ENCODE peak calls at places on chromosome 14, in four cellular contexts. One of them, this sample, is unnamed.

GRCh38 chr14:74906923-74907620 is 16.0 kb downstream of the RPS6KL1 start:
- DNase-seq in transverse colon: peak
- DNase-seq in naive thymus-derived CD4-positive, alpha-beta T cell: no peak
- DNase-seq in kidney epithelial cell: no peak
- DNase-seq in this sample: no peak

GRCh38 chr14:49306152-49306751 is 279.9 kb downstream of the RPS29 start:
- DNase-seq in transverse colon: no peak
- DNase-seq in naive thymus-derived CD4-positive, alpha-beta T cell: no peak
- DNase-seq in kidney epithelial cell: no peak
- DNase-seq in this sample: no peak

GRCh38 chr14:96052541-96053105 is 13.5 kb downstream of the C14orf132 start:
- DNase-seq in transverse colon: no peak
- DNase-seq in naive thymus-derived CD4-positive, alpha-beta T cell: no peak
- DNase-seq in kidney epithelial cell: no peak
- DNase-seq in this sample: no peak

GRCh38 chr14:100629696-100630095 is 42.5 kb upstream of the BEGAIN start:
- DNase-seq in transverse colon: no peak
- DNase-seq in naive thymus-derived CD4-positive, alpha-beta T cell: no peak
- DNase-seq in kidney epithelial cell: no peak
- DNase-seq in this sample: no peak

GRCh38 chr14:79186523-79186922 is 1016.4 kb downstream of the NRXN3 start:
- DNase-seq in transverse colon: no peak
- DNase-seq in naive thymus-derived CD4-positive, alpha-beta T cell: no peak
- DNase-seq in kidney epithelial cell: no peak
- DNase-seq in this sample: no peak

GRCh38 chr14:73014105-73014504 is 12.8 kb downstream of the ZFYVE1 start:
- DNase-seq in transverse colon: no peak
- DNase-seq in naive thymus-derived CD4-positive, alpha-beta T cell: no peak
- DNase-seq in kidney epithelial cell: no peak
- DNase-seq in this sample: no peak

GRCh38 chr14:77641534-77642341 is 25.3 kb upstream of the SPTLC2 start:
- DNase-seq in transverse colon: peak
- DNase-seq in naive thymus-derived CD4-positive, alpha-beta T cell: peak
- DNase-seq in kidney epithelial cell: no peak
- DNase-seq in this sample: peak

GRCh38 chr14:25756880-25757279 is 706.9 kb upstream of the STXBP6 start:
- DNase-seq in transverse colon: no peak
- DNase-seq in naive thymus-derived CD4-positive, alpha-beta T cell: no peak
- DNase-seq in kidney epithelial cell: no peak
- DNase-seq in this sample: no peak

GRCh38 chr14:74333909-74334308 is 14.4 kb upstream of the VRTN start:
- DNase-seq in transverse colon: no peak
- DNase-seq in naive thymus-derived CD4-positive, alpha-beta T cell: no peak
- DNase-seq in kidney epithelial cell: peak
- DNase-seq in this sample: no peak

GRCh38 chr14:103089386-103090335 is 4.9 kb upstream of the EXOC3L4 start:
- DNase-seq in transverse colon: no peak
- DNase-seq in naive thymus-derived CD4-positive, alpha-beta T cell: no peak
- DNase-seq in kidney epithelial cell: no peak
- DNase-seq in this sample: no peak

GRCh38 chr14:94640721-94641631 is 28.8 kb downstream of the SERPINA3 start:
- DNase-seq in transverse colon: no peak
- DNase-seq in naive thymus-derived CD4-positive, alpha-beta T cell: no peak
- DNase-seq in kidney epithelial cell: no peak
- DNase-seq in this sample: peak

GRCh38 chr14:50060871-50061663 is 55.3 kb downstream of the VCPKMT start:
- DNase-seq in transverse colon: peak
- DNase-seq in naive thymus-derived CD4-positive, alpha-beta T cell: no peak
- DNase-seq in kidney epithelial cell: peak
- DNase-seq in this sample: peak

GRCh38 chr14:64801800-64802199 is 77.9 kb downstream of the SPTB start:
- DNase-seq in transverse colon: no peak
- DNase-seq in naive thymus-derived CD4-positive, alpha-beta T cell: no peak
- DNase-seq in kidney epithelial cell: no peak
- DNase-seq in this sample: no peak

GRCh38 chr14:93481758-93482157 is 51.0 kb downstream of the UNC79 start:
- DNase-seq in transverse colon: no peak
- DNase-seq in naive thymus-derived CD4-positive, alpha-beta T cell: no peak
- DNase-seq in kidney epithelial cell: no peak
- DNase-seq in this sample: no peak

GRCh38 chr14:54435500-54435981 is 5.6 kb downstream of the CNIH1 start:
- DNase-seq in transverse colon: no peak
- DNase-seq in naive thymus-derived CD4-positive, alpha-beta T cell: no peak
- DNase-seq in kidney epithelial cell: no peak
- DNase-seq in this sample: no peak

GRCh38 chr14:40417777-40418401 is 985.7 kb upstream of the FBXO33 start:
- DNase-seq in transverse colon: no peak
- DNase-seq in naive thymus-derived CD4-positive, alpha-beta T cell: no peak
- DNase-seq in kidney epithelial cell: no peak
- DNase-seq in this sample: no peak

GRCh38 chr14:35932659-35933159 is 106.6 kb downstream of the BRMS1L start:
- DNase-seq in transverse colon: peak
- DNase-seq in naive thymus-derived CD4-positive, alpha-beta T cell: peak
- DNase-seq in kidney epithelial cell: no peak
- DNase-seq in this sample: no peak

GRCh38 chr14:104280085-104280901 is 141.9 kb downstream of the KIF26A start:
- DNase-seq in transverse colon: no peak
- DNase-seq in naive thymus-derived CD4-positive, alpha-beta T cell: no peak
- DNase-seq in kidney epithelial cell: no peak
- DNase-seq in this sample: peak

GRCh38 chr14:24233538-24233866 is 773 bp downstream of the GMPR2 start:
- DNase-seq in transverse colon: no peak
- DNase-seq in naive thymus-derived CD4-positive, alpha-beta T cell: no peak
- DNase-seq in kidney epithelial cell: no peak
- DNase-seq in this sample: no peak

GRCh38 chr14:55389330-55389729 is 22.3 kb downstream of the ATG14 start:
- DNase-seq in transverse colon: no peak
- DNase-seq in naive thymus-derived CD4-positive, alpha-beta T cell: no peak
- DNase-seq in kidney epithelial cell: no peak
- DNase-seq in this sample: no peak

GRCh38 chr14:35940291-35940690 is 114.2 kb downstream of the BRMS1L start:
- DNase-seq in transverse colon: no peak
- DNase-seq in naive thymus-derived CD4-positive, alpha-beta T cell: no peak
- DNase-seq in kidney epithelial cell: no peak
- DNase-seq in this sample: no peak

GRCh38 chr14:77970646-77971045 is 170.7 kb downstream of the ADCK1 start:
- DNase-seq in transverse colon: no peak
- DNase-seq in naive thymus-derived CD4-positive, alpha-beta T cell: no peak
- DNase-seq in kidney epithelial cell: no peak
- DNase-seq in this sample: no peak

GRCh38 chr14:21279783-21280182 is at the start of gene RPGRIP1:
- DNase-seq in transverse colon: no peak
- DNase-seq in naive thymus-derived CD4-positive, alpha-beta T cell: no peak
- DNase-seq in kidney epithelial cell: no peak
- DNase-seq in this sample: no peak

GRCh38 chr14:89382487-89383170 is 34.4 kb downstream of the FOXN3 start:
- DNase-seq in transverse colon: no peak
- DNase-seq in naive thymus-derived CD4-positive, alpha-beta T cell: no peak
- DNase-seq in kidney epithelial cell: no peak
- DNase-seq in this sample: no peak

GRCh38 chr14:50669441-50669986 is 1.4 kb upstream of the SAV1 start:
- DNase-seq in transverse colon: no peak
- DNase-seq in naive thymus-derived CD4-positive, alpha-beta T cell: no peak
- DNase-seq in kidney epithelial cell: no peak
- DNase-seq in this sample: no peak

GRCh38 chr14:64502476-64503183 is 1.0 kb downstream of the ZBTB25 start:
- DNase-seq in transverse colon: peak
- DNase-seq in naive thymus-derived CD4-positive, alpha-beta T cell: peak
- DNase-seq in kidney epithelial cell: no peak
- DNase-seq in this sample: peak

GRCh38 chr14:44379292-44379977 is 127.6 kb downstream of the FSCB start:
- DNase-seq in transverse colon: no peak
- DNase-seq in naive thymus-derived CD4-positive, alpha-beta T cell: no peak
- DNase-seq in kidney epithelial cell: no peak
- DNase-seq in this sample: no peak

GRCh38 chr14:50213795-50214194 is 17.6 kb downstream of the SOS2 start:
- DNase-seq in transverse colon: no peak
- DNase-seq in naive thymus-derived CD4-positive, alpha-beta T cell: no peak
- DNase-seq in kidney epithelial cell: no peak
- DNase-seq in this sample: no peak

GRCh38 chr14:40447032-40447431 is 1014.8 kb upstream of the FBXO33 start:
- DNase-seq in transverse colon: no peak
- DNase-seq in naive thymus-derived CD4-positive, alpha-beta T cell: no peak
- DNase-seq in kidney epithelial cell: peak
- DNase-seq in this sample: no peak

GRCh38 chr14:22846811-22847307 is 10.5 kb downstream of the MMP14 start:
- DNase-seq in transverse colon: no peak
- DNase-seq in naive thymus-derived CD4-positive, alpha-beta T cell: no peak
- DNase-seq in kidney epithelial cell: no peak
- DNase-seq in this sample: no peak

GRCh38 chr14:56334458-56334857 is 216.2 kb downstream of the PELI2 start:
- DNase-seq in transverse colon: no peak
- DNase-seq in naive thymus-derived CD4-positive, alpha-beta T cell: no peak
- DNase-seq in kidney epithelial cell: no peak
- DNase-seq in this sample: no peak

GRCh38 chr14:22314183-22314820 is 274.7 kb downstream of the DAD1 start:
- DNase-seq in transverse colon: no peak
- DNase-seq in naive thymus-derived CD4-positive, alpha-beta T cell: no peak
- DNase-seq in kidney epithelial cell: no peak
- DNase-seq in this sample: no peak

GRCh38 chr14:91350483-91350812 is 67.2 kb downstream of the CCDC88C start:
- DNase-seq in transverse colon: no peak
- DNase-seq in naive thymus-derived CD4-positive, alpha-beta T cell: no peak
- DNase-seq in kidney epithelial cell: no peak
- DNase-seq in this sample: no peak
- H3K4me3 ChIP-seq in transverse colon: no peak
- H3K4me3 ChIP-seq in naive thymus-derived CD4-positive, alpha-beta T cell: peak
- H3K4me3 ChIP-seq in kidney epithelial cell: no peak
- H3K4me3 ChIP-seq in this sample: no peak

GRCh38 chr14:71311061-71311460 is 403.8 kb downstream of the PCNX1 start:
- DNase-seq in transverse colon: no peak
- DNase-seq in naive thymus-derived CD4-positive, alpha-beta T cell: no peak
- DNase-seq in kidney epithelial cell: no peak
- DNase-seq in this sample: no peak
- H3K4me3 ChIP-seq in transverse colon: no peak
- H3K4me3 ChIP-seq in naive thymus-derived CD4-positive, alpha-beta T cell: no peak
- H3K4me3 ChIP-seq in kidney epithelial cell: no peak
- H3K4me3 ChIP-seq in this sample: no peak

DNA sequence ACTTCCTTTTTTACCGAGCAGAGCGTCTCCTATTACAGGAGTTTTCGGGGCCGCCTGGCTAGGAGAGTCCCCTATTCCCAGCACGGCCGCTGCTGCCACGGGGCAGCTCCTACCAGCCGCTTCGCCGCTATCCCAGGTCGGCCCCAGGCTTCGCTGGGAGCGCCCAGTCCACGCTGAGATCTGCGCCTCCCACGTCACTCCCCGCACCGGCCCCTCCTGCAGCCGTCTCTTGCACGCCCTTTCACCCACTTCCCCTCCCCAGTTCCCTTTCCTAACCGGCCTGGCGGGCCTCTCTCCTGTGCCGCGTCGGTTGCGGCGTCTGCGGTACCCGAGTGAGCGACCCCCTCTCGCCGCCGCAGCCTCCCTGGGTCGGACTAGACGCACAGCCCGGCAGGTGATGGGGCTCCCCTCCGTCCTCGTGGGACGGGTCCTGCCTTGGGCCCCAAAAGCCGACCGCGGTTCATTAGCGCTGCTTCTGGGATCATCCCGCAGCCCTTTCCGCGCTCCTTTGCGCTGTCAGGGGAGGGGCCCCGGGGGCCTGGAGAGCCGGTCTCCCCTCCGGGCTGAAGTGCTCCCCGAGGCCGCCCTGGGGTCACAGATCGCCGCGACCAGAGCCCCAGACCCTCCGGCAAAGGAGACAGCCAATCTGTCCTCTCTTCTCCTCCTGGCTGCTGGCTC is 1318.4 kb downstream of the TMEM121 start:
- DNase-seq in transverse colon: peak
- DNase-seq in naive thymus-derived CD4-positive, alpha-beta T cell: peak
- DNase-seq in kidney epithelial cell: no peak
- DNase-seq in this sample: peak
- H3K4me3 ChIP-seq in transverse colon: peak
- H3K4me3 ChIP-seq in naive thymus-derived CD4-positive, alpha-beta T cell: peak
- H3K4me3 ChIP-seq in kidney epithelial cell: peak
- H3K4me3 ChIP-seq in this sample: no peak

GRCh38 chr14:97655169-97655948 is 858.2 kb downstream of the VRK1 start:
- DNase-seq in transverse colon: no peak
- DNase-seq in naive thymus-derived CD4-positive, alpha-beta T cell: no peak
- DNase-seq in kidney epithelial cell: no peak
- DNase-seq in this sample: no peak
- H3K4me3 ChIP-seq in transverse colon: no peak
- H3K4me3 ChIP-seq in naive thymus-derived CD4-positive, alpha-beta T cell: no peak
- H3K4me3 ChIP-seq in kidney epithelial cell: no peak
- H3K4me3 ChIP-seq in this sample: no peak

GRCh38 chr14:97490521-97491070 is 693.4 kb downstream of the VRK1 start:
- DNase-seq in transverse colon: no peak
- DNase-seq in naive thymus-derived CD4-positive, alpha-beta T cell: no peak
- DNase-seq in kidney epithelial cell: no peak
- DNase-seq in this sample: no peak
- H3K4me3 ChIP-seq in transverse colon: no peak
- H3K4me3 ChIP-seq in naive thymus-derived CD4-positive, alpha-beta T cell: no peak
- H3K4me3 ChIP-seq in kidney epithelial cell: no peak
- H3K4me3 ChIP-seq in this sample: no peak

GRCh38 chr14:105430535-105430934 is 10.9 kb downstream of the MTA1 start:
- DNase-seq in transverse colon: no peak
- DNase-seq in naive thymus-derived CD4-positive, alpha-beta T cell: no peak
- DNase-seq in kidney epithelial cell: no peak
- DNase-seq in this sample: no peak

GRCh38 chr14:105427893-105428485 is 8.4 kb downstream of the MTA1 start:
- DNase-seq in transverse colon: no peak
- DNase-seq in naive thymus-derived CD4-positive, alpha-beta T cell: no peak
- DNase-seq in kidney epithelial cell: no peak
- DNase-seq in this sample: no peak

GRCh38 chr14:105432657-105433056 is 13.0 kb downstream of the MTA1 start:
- DNase-seq in transverse colon: no peak
- DNase-seq in naive thymus-derived CD4-positive, alpha-beta T cell: no peak
- DNase-seq in kidney epithelial cell: no peak
- DNase-seq in this sample: no peak

GRCh38 chr14:105431256-105431655 is 11.6 kb downstream of the MTA1 start:
- DNase-seq in transverse colon: no peak
- DNase-seq in naive thymus-derived CD4-positive, alpha-beta T cell: no peak
- DNase-seq in kidney epithelial cell: no peak
- DNase-seq in this sample: no peak

DNA sequence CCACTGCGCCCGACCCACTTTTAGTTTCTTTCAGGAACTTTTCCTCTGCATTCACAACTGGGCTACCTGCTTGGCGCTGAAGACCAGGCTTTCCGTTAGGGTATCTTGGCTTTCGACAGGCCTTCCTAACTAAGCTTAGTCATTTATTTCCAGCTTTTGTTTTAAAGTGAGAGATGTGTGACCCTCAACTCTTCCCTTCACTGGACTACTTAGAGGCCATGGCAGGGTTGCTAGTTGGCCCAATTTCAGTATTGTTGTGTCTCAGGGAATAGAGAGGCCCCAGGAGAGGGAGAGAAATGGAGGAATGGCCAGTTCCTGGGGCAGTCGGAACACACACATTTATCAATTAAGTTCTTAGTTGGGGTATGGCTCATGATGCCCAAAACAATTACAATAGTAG is 10.4 kb downstream of the MTA1 start:
- DNase-seq in transverse colon: no peak
- DNase-seq in naive thymus-derived CD4-positive, alpha-beta T cell: no peak
- DNase-seq in kidney epithelial cell: no peak
- DNase-seq in this sample: no peak
- H3K4me3 ChIP-seq in transverse colon: no peak
- H3K4me3 ChIP-seq in naive thymus-derived CD4-positive, alpha-beta T cell: no peak
- H3K4me3 ChIP-seq in kidney epithelial cell: no peak
- H3K4me3 ChIP-seq in this sample: no peak